ENCODE peak calls at places on chromosomes 12 and 14, in four cellular contexts. J is dorsolateral prefrontal cortex, C is IMR-90, R is pancreas. T is an unnamed sample. For H3K27me3, the result is how much of the 10 kb centered on the place peaks cover.

GRCh38 chr14:24881496-24881895 is 168.5 kb downstream of the STXBP6 start:
- DNase-seq in C (peak), R (no peak), J (no peak), T (no peak)

GRCh38 chr14:74517731-74518130 is 24.2 kb downstream of the ISCA2 start:
- DNase-seq in R (no peak), J (peak), C (no peak), T (no peak)

GRCh38 chr12:84607170-84607569 is 305.4 kb downstream of the SLC6A15 start:
- DNase-seq in C (no peak), R (no peak), J (no peak), T (no peak)

GRCh38 chr12:109057376-109057775 is 5.0 kb downstream of the USP30 start:
- DNase-seq in R (no peak), C (no peak), J (no peak), T (no peak)

GRCh38 chr12:121791671-121792496 is 1.6 kb downstream of the RHOF start:
- DNase-seq in R (no peak), C (no peak), J (no peak), T (no peak)

GRCh38 chr14:58131386-58131785 is 20.6 kb downstream of the ARMH4 start:
- DNase-seq in R (no peak), J (no peak), C (peak), T (no peak)

GRCh38 chr12:76621582-76622024 is 62.0 kb upstream of the OSBPL8 start:
- DNase-seq in C (peak), J (no peak), R (peak), T (peak)

GRCh38 chr12:103771466-103771865 is 69.6 kb downstream of the NT5DC3 start:
- DNase-seq in J (no peak), C (peak), R (no peak), T (no peak)

GRCh38 chr12:14422516-14423230 is 57.2 kb downstream of the ATF7IP start:
- DNase-seq in J (no peak), R (no peak), C (no peak), T (no peak)

GRCh38 chr12:5808956-5809355 is 136.1 kb downstream of the ANO2 start:
- DNase-seq in C (peak), J (no peak), R (no peak), T (no peak)

GRCh38 chr12:955923-956322 is 6.4 kb upstream of the RAD52 start:
- DNase-seq in C (no peak), J (no peak), R (no peak), T (no peak)

GRCh38 chr12:70317781-70318180 is 48.3 kb upstream of the KCNMB4 start:
- DNase-seq in R (no peak), C (no peak), J (no peak), T (no peak)

GRCh38 chr14:101183376-101184103 is 280.0 kb upstream of the RTL1 start:
- DNase-seq in J (no peak), R (peak), C (no peak), T (no peak)

GRCh38 chr14:90300649-90301048 is 31.1 kb downstream of the NRDE2 start:
- DNase-seq in C (peak), J (no peak), R (no peak), T (no peak)

GRCh38 chr14:53260286-53260685 is 107.2 kb upstream of the DDHD1 start:
- DNase-seq in C (no peak), R (no peak), J (no peak), T (no peak)

GRCh38 chr12:106345739-106346138 is 11.8 kb upstream of the POLR3B start:
- DNase-seq in R (no peak), J (no peak), C (peak), T (no peak)

GRCh38 chr14:88950069-88950468 is 125.6 kb downstream of the TTC8 start:
- DNase-seq in R (no peak), C (no peak), J (no peak), T (no peak)

GRCh38 chr14:79586401-79586800 is 624.9 kb downstream of the DIO2 start:
- DNase-seq in R (no peak), C (no peak), J (no peak), T (no peak)

GRCh38 chr14:34713681-34714319 is 593 bp downstream of the CFL2 start:
- DNase-seq in R (peak), C (peak), J (no peak), T (no peak)

GRCh38 chr12:56151672-56152131 is 685 bp upstream of the MYL6B start:
- DNase-seq in C (no peak), R (peak), J (peak), T (peak)

GRCh38 chr12:8886515-8887284 is 27.6 kb upstream of the PHC1 start:
- DNase-seq in J (no peak), R (no peak), C (no peak), T (no peak)

GRCh38 chr14:46686652-46687051 is 35.1 kb upstream of the RPL10L start:
- DNase-seq in C (no peak), J (no peak), R (no peak), T (no peak)

GRCh38 chr14:58166005-58166983 is 14.3 kb upstream of the ARMH4 start:
- DNase-seq in R (peak), C (peak), J (peak), T (peak)

GRCh38 chr14:42855159-42855558 is 1248.5 kb downstream of the LRFN5 start:
- DNase-seq in C (peak), J (no peak), R (no peak), T (no peak)

GRCh38 chr12:97313471-97314190 is 149.0 kb upstream of the RMST start:
- DNase-seq in R (no peak), C (no peak), J (no peak), T (no peak)

GRCh38 chr12:54030889-54031860 is 1.7 kb upstream of the HOXC5 start:
- DNase-seq in R (no peak), J (no peak), C (peak), T (no peak)

GRCh38 chr12:93377252-93377542 is 528 bp upstream of the NUDT4 start:
- DNase-seq in R (no peak), C (no peak), J (no peak), T (no peak)

GRCh38 chr12:93380480-93381121 is 2.9 kb downstream of the NUDT4 start:
- DNase-seq in R (no peak), C (peak), J (no peak), T (no peak)

GRCh38 chr12:93376436-93377251 is 1.1 kb upstream of the NUDT4 start:
- DNase-seq in R (peak), C (peak), J (no peak), T (no peak)

GRCh38 chr12:93379432-93380308 is 1.9 kb downstream of the NUDT4 start:
- DNase-seq in J (no peak), C (peak), R (no peak), T (no peak)

GRCh38 chr12:93378373-93379310 is 917 bp downstream of the NUDT4 start:
- DNase-seq in C (peak), R (peak), J (no peak), T (peak)
- TF ChIP-seq CTCF in C (no peak), R (no peak), J (no peak), T (no peak)

GRCh38 chr14:69204753-69205152 is 13.5 kb downstream of the EXD2 start:
- DNase-seq in J (no peak), R (no peak), C (no peak), T (no peak)

GRCh38 chr14:69207435-69208041 is 16.2 kb downstream of the EXD2 start:
- DNase-seq in J (no peak), C (no peak), R (no peak), T (no peak)

GRCh38 chr14:69214376-69214775 is 23.1 kb downstream of the EXD2 start:
- DNase-seq in J (no peak), R (no peak), C (peak), T (no peak)

GRCh38 chr14:69208665-69209064 is 17.4 kb downstream of the EXD2 start:
- DNase-seq in R (no peak), C (no peak), J (no peak), T (no peak)
- H3K27ac ChIP-seq in R (no peak), C (no peak), J (no peak), T (no peak)

DNA sequence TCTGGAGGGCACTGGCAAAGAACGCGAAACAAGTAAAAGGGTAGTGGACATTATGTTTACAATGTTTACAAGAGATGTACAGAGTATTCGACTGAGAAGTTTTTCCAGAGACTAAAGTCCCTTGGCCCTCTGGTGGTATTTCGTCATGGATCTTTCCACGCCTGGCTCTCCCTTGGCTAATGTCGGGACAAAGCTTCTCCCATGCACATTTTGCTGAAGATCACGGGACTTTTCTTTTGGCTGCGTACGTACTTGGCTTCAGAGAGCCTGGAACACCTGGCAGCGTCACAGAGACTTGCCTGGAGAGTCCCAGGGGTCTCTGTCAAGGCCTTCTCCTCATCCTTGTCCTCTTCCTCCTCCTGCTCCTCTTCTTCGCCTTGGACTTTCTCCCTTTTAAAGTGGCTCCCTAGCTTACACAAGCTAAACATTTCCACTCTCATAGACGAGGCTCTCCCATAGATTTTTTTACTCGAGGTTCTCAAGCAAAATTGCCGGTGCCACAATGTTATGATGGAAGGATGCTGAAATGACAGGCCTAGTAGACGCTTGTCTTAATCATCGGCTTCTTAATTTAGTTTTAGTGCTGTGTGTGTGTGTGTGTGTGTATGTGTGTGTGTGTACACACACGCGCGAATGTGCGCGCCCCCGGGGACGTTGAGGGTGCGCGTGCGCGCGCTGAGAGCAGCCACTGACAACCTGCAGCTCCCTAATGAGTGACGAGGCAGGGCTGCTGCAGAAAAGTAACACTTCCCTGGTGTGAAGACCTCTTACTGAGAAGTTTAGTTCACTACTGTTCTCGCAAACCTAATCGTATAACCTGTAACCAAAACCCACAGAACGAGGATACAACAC is 4.9 kb upstream of the FOXG1 start:
- DNase-seq in R (no peak), C (no peak), J (no peak), T (no peak)
- H3K27me3 ChIP-seq in R (under half), C (half or more), J (under half), T (half or more)

DNA sequence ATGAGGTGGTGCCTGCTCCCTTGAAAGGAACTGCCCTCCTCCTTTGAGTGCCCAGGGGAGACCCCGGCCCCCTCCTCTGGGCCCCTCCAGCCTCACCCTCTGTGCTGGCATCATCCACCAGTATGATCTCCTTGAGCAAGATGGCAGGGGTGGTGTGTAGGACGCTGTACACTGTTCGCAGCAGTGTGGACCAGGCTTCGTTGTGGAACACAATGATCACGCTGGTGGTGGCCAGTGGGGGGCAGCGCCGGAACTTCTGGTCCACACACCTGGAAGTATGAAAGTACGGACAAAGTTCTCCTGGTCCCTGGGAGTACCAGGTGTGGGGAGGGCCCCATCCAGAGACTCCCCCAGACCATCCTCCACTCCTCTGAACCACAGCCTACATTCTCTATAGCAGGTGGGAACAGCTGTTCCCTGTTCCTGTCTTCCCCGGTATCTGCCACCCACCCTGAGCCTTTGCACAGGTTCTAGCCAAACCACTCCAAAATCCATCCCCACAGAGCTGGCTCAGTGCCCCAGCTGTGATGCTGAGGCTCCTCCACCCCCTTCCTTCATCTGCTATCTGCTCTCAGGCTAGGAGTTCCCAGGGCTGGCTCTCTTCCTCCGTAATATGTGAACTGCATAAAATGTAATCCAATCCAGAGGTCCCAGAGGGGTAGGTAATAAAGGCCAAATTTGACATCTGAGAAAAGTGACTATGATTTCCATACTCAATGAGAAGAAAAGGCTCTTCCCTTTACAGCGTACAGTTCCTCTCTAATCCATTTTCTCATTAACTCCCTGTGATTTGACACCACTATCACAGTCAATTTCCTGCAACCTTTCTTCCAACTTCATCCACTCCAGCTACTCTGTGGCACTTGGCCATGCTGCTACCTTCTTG is 13.9 kb downstream of the GALNT6 start:
- DNase-seq in C (no peak), J (peak), R (no peak), T (no peak)
- TF ChIP-seq CTCF in C (no peak), J (no peak), R (no peak), T (no peak)

DNA sequence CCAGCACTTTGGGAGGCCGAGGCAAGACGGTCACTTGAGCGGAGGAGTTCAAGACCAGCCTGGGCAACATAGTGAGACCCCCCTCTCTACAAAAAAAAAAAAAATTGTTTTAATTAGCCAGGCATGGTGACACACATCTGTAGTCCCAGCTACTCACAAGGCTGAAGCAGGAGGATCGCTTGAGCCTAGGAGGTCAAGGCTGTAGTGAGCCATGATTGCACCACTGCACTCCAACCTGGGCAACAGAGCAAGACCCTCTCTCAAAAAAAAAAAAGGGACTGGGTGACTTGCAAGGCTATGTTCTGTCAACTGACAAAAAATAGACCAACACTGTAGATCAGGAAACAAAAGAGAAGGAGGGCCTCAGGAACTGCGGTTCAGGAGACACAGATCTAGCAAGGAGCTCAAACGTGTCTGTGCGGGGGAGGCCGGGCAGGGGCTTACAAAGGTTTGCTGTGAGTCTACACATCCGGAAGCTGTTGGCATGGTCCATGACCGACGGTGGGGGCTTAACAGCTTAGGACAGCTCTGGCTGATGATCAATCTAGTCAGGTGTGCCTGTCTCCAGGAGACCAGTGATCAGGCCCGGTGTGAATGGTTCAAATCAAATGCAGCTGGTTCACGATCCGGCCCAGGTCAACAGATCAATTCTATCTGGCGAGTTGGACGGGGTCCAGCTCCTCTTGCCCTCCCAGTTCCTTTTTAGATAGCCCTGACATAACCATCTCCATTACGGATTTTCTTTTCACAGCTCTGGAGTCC is 31.7 kb upstream of the INF2 start:
- DNase-seq in R (peak), J (no peak), C (no peak), T (no peak)
- H3K27ac ChIP-seq in R (no peak), J (no peak), C (no peak), T (no peak)

DNA sequence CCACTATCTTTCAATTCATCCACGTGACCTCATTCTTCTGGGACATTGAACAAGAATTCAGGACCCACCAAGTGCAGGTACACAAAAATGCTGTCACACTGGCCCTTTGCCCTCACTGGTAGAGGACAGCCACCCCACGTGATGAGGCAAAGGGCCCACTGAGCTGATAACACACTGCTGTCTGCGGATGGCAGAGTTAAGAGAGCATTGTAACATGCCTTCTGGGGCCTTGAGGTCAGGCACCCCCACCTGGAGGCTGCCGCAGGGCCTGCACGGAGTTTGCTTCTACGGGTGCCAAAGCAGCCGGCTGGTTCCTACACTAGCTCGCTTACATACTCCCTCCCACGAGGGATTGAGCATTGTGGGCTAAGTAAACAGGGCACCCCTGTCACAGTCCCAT is 101.0 kb downstream of the LRIG3 start:
- DNase-seq in J (no peak), C (no peak), R (no peak), T (no peak)
- H3K27me3 ChIP-seq in J (under half), C (under half), R (under half), T (under half)

GRCh38 chr12:75087656-75088055 is 122.0 kb downstream of the KCNC2 start:
- DNase-seq in C (no peak), R (no peak), J (no peak), T (no peak)
- TF ChIP-seq CTCF in C (no peak), R (no peak), J (no peak), T (no peak)

GRCh38 chr12:63917864-63918742 is 73.6 kb downstream of the SRGAP1 start:
- DNase-seq in J (no peak), R (no peak), C (peak), T (no peak)
- H3K27ac ChIP-seq in J (no peak), R (peak), C (peak), T (no peak)

DNA sequence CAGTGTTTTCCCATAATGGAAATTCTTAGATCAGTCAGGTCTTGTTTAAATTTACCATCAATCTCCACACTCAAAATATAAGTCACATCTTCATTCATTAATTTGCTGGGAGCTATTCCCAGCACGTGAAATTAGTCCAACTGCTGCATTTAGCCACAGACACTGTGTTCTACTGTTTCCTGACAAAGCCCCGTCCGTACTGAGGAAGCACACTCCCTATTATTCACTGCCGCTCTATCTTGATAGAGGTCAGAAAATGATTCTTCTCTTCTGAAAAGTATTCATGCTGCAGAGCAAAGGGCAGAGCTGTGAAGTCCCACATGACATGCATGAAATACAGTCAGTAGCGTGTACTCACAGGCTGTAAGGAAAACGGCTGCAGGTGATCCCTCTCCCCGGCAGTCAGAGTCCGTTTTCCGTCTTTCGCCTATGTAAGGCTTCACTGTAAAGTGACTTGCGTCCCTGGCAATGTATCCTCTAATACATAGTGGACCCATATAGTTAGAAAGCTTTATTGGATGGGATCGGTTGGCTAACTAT is 302.5 kb upstream of the FKBP4 start:
- DNase-seq in C (no peak), J (no peak), R (no peak), T (no peak)
- H3K27me3 ChIP-seq in C (under half), J (under half), R (under half), T (under half)

GRCh38 chr12:12813120-12814101 is at the start of gene DDX47:
- DNase-seq in R (peak), C (peak), J (peak), T (peak)

GRCh38 chr12:12812605-12813119 is 484 bp upstream of the DDX47 start:
- DNase-seq in C (no peak), J (no peak), R (no peak), T (no peak)

GRCh38 chr12:12811343-12811742 is 1.8 kb upstream of the DDX47 start:
- DNase-seq in R (no peak), C (no peak), J (no peak), T (no peak)

GRCh38 chr12:12810507-12811143 is 2.5 kb upstream of the DDX47 start:
- DNase-seq in R (no peak), J (no peak), C (no peak), T (no peak)

DNA sequence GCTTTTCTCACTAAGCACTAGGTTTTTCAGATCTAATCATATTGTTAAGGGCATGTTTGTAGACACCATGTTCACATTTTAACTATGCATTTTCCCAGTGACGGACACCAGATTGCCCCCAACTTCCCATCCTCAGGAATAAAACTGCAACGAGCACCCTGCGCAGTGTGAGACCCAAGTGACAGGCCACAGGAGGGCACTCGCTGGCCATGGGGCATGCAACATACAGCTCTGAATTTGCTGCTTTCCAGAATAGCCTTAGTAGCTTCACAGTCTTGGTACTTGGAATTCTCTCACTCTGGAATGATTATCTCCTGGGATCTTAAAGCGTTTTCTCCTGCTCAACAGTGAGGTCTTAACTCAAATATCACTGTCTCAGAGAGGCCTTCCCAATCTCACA is 983 bp upstream of the DDX47 start:
- DNase-seq in J (no peak), R (no peak), C (no peak), T (no peak)
- TF ChIP-seq CTCF in J (no peak), R (no peak), C (no peak), T (no peak)